ENCODE peak calls at places on chromosomes 11 and 22, in seven cellular contexts. A is cardiac muscle cell; U is MM.1S; W is esophagus squamous epithelium; V is HAP-1; P is CD8-positive, alpha-beta memory T cell; F is adrenal gland. Q is an unnamed sample.

GRCh38 chr11:70733327-70734325 is 335.3 kb downstream of the CTTN start:
- DNase-seq in U (no peak), F (no peak), P (no peak), W (no peak), A (no peak), V (no peak), Q (no peak)

GRCh38 chr11:15141381-15141780 is 26.7 kb downstream of the INSC start:
- DNase-seq in A (no peak), W (no peak), V (no peak), F (no peak), P (no peak), U (no peak), Q (no peak)

GRCh38 chr11:68750197-68750987 is 928 bp downstream of the TESMIN start:
- DNase-seq in F (no peak), A (no peak), U (no peak), P (peak; percentile 29), V (no peak), W (no peak), Q (no peak)

GRCh38 chr11:1382831-1383607 is 6.7 kb upstream of the BRSK2 start:
- DNase-seq in P (peak; percentile 72), U (peak; percentile 48), A (peak; percentile 71), F (peak; percentile 92), W (no peak), V (peak; percentile 48), Q (peak; percentile 35)

GRCh38 chr22:22123118-22123959 is 121.2 kb upstream of the VPREB1 start:
- DNase-seq in P (no peak), V (no peak), F (no peak), U (no peak), W (no peak), A (no peak), Q (no peak)

GRCh38 chr11:69111578-69112247 is 44.0 kb upstream of the SMIM38 start:
- DNase-seq in F (no peak), U (no peak), W (no peak), V (no peak), P (no peak), A (no peak), Q (no peak)

GRCh38 chr22:35842954-35843353 is 125.3 kb downstream of the APOL5 start:
- DNase-seq in F (peak; percentile 60), V (peak; percentile 35), W (no peak), U (peak; percentile 64), A (peak; percentile 39), P (no peak), Q (no peak)

GRCh38 chr22:48695731-48696305 is 1131.9 kb downstream of the BRD1 start:
- DNase-seq in A (no peak), W (no peak), V (no peak), F (no peak), U (no peak), P (no peak), Q (no peak)

GRCh38 chr22:23391022-23391421 is 189.1 kb downstream of the IGLL1 start:
- DNase-seq in W (no peak), A (no peak), V (no peak), F (no peak), U (no peak), P (no peak), Q (no peak)

GRCh38 chr11:65617136-65617850 is 1.7 kb downstream of the PCNX3 start:
- DNase-seq in A (no peak), U (no peak), W (no peak), F (no peak), P (no peak), V (no peak), Q (no peak)

GRCh38 chr11:65616575-65617001 is 1.0 kb downstream of the PCNX3 start:
- DNase-seq in A (no peak), U (no peak), V (no peak), P (no peak), W (no peak), F (no peak), Q (no peak)

GRCh38 chr11:65615950-65616574 is 486 bp downstream of the PCNX3 start:
- DNase-seq in A (peak; percentile 58), F (no peak), W (no peak), V (no peak), U (peak; percentile 23), P (no peak), Q (no peak)

GRCh38 chr11:65613091-65613928 is 711 bp downstream of the MAP3K11 start:
- DNase-seq in V (no peak), P (no peak), W (no peak), A (peak; percentile 28), F (no peak), U (peak; percentile 20), Q (no peak)

GRCh38 chr11:65615229-65615949 is at the start of gene PCNX3:
- DNase-seq in A (peak; percentile 100), W (peak; percentile 99), F (peak; percentile 100), V (peak; percentile 100), P (peak; percentile 100), U (peak; percentile 100), Q (peak; percentile 100)
- H3K4me1 ChIP-seq in A (peaks cover 12% of the 10 kb centered on the region), W (peaks cover 46% of the 10 kb centered on the region), F (peaks cover 21% of the 10 kb centered on the region), V (peaks cover 9% of the 10 kb centered on the region), P (peaks cover 44% of the 10 kb centered on the region), U (peaks cover 17% of the 10 kb centered on the region), Q (peaks cover 47% of the 10 kb centered on the region)

GRCh38 chr11:66050581-66051231 is 1.5 kb upstream of the SF3B2 start:
- DNase-seq in U (no peak), A (no peak), W (no peak), P (no peak), V (no peak), F (no peak), Q (no peak)

GRCh38 chr11:66046901-66047300 is 2.1 kb downstream of the GAL3ST3 start:
- DNase-seq in F (no peak), P (no peak), U (no peak), W (no peak), A (no peak), V (no peak), Q (no peak)

GRCh38 chr11:66051371-66051765 is 796 bp upstream of the SF3B2 start:
- DNase-seq in P (no peak), W (no peak), F (no peak), V (no peak), A (no peak), U (no peak), Q (no peak)

GRCh38 chr11:66047541-66048365 is 1.2 kb downstream of the GAL3ST3 start:
- DNase-seq in P (no peak), U (no peak), V (no peak), F (no peak), A (no peak), W (no peak), Q (no peak)

GRCh38 chr11:66048525-66049313 is at the start of gene GAL3ST3:
- DNase-seq in P (no peak), F (no peak), W (no peak), A (peak; percentile 75), V (no peak), U (no peak), Q (no peak)
- H3K4me1 ChIP-seq in P (peaks cover 32% of the 10 kb centered on the region), F (peaks cover 7% of the 10 kb centered on the region), W (peaks cover 22% of the 10 kb centered on the region), A (peaks cover 26% of the 10 kb centered on the region), V (peaks cover 16% of the 10 kb centered on the region), U (peaks cover 24% of the 10 kb centered on the region), Q (peaks cover 34% of the 10 kb centered on the region)

DNA sequence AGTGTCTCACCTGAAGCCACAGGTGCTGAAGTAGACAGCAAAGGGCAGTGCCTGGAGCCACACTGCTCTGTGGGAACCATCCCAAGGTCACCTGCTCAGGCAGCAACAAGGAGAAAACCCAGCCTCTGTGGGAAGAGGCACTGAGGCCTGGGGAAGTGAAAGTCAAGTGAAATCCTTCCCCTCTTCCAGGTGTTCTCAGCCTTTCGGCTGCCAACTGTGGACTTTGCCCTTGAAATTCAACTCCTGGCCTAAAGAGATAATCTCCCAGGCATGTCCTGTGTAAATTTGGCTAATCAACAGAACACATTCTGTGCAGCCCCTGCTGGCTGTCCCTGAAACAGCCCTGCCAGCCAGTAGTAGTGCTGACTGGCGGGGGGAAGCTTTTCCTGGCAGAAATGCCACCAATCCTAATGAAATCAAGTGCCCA is 112.1 kb downstream of the RPL27A start:
- DNase-seq in P (no peak), F (no peak), W (no peak), V (no peak), A (peak; percentile 44), U (no peak), Q (no peak)
- H3K4me1 ChIP-seq in P (no peaks in the 10 kb centered on the region), F (peaks cover 14% of the 10 kb centered on the region), W (no peaks in the 10 kb centered on the region), V (peaks cover 1% of the 10 kb centered on the region), A (peaks cover 6% of the 10 kb centered on the region), U (peaks cover 54% of the 10 kb centered on the region), Q (peaks cover 20% of the 10 kb centered on the region)

GRCh38 chr22:30906946-30907345 is 61.6 kb downstream of the MORC2 start:
- DNase-seq in P (no peak), V (no peak), F (no peak), U (no peak), A (no peak), W (no peak), Q (no peak)
- H3K4me1 ChIP-seq in P (no peaks in the 10 kb centered on the region), V (no peaks in the 10 kb centered on the region), F (no peaks in the 10 kb centered on the region), U (peaks cover 3% of the 10 kb centered on the region), A (no peaks in the 10 kb centered on the region), W (no peaks in the 10 kb centered on the region), Q (no peaks in the 10 kb centered on the region)

DNA sequence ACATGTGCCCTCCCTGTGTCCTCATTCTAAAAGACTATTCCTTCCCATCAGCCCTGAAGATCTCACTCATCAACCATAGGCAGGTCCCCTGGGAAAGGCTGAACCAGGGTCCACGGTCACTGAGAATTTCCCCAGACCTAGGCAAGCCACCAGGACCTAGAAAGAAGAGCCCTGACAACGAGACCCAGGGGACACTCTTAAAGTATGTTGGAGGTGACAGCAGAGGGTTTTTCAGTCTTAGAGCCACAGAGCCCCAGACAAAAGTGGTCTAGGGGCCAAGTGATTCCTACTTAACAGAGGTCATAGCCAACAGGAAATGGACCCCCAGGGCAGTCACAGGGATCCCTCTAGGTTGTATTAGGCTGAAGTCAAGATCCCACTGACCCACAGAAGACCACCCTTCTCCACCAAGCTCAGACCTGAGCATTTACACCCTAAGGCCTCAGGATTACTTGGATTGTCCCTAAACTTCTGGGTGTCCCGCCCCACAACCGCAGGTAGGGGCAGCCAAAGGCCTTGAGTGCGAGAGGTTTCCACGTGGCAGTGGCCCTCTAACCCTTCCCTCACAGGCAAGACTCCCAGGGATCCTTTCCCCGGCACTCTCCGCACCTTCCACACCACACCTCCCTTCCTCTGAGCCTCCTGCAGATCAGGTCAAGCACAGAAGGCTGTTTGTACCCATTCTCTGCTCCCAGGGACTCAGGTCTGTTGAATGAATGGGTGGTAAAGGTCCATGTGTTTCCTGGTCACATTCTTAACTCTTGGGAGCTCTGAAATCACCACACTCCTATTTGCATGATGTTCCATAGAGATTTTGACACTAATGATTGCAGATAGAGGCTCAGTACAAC is 12.3 kb downstream of the POU2AF1 start:
- DNase-seq in U (no peak), A (no peak), V (no peak), F (no peak), W (no peak), P (no peak), Q (no peak)
- H3K4me1 ChIP-seq in U (peaks cover 93% of the 10 kb centered on the region), A (no peaks in the 10 kb centered on the region), V (no peaks in the 10 kb centered on the region), F (no peaks in the 10 kb centered on the region), W (no peaks in the 10 kb centered on the region), P (no peaks in the 10 kb centered on the region), Q (no peaks in the 10 kb centered on the region)

Q was measured in thoracic aorta.